ENCODE peak calls at places on chromosomes 2 and 18, in four cellular contexts. O, P, U and V are unnamed samples.

GRCh38 chr2:54516842-54517241 is 60.7 kb downstream of the SPTBN1 start:
- DNase-seq in O (no peak), P (no peak), U (no peak), V (no peak)

GRCh38 chr2:26477911-26478253 is at the start of gene OTOF:
- DNase-seq in O (peak), P (peak), U (no peak), V (peak)

GRCh38 chr2:169768262-169768995 is 30.2 kb upstream of the SSB start:
- DNase-seq in O (peak), P (no peak), U (no peak), V (no peak)

GRCh38 chr2:31415421-31415820 is 879 bp upstream of the XDH start:
- DNase-seq in O (peak), P (no peak), U (no peak), V (no peak)

GRCh38 chr2:145654156-145654555 is 1134.2 kb upstream of the ZEB2 start:
- DNase-seq in O (no peak), P (no peak), U (no peak), V (no peak)

GRCh38 chr2:100959225-100959880 is 42.7 kb upstream of the RPL31 start:
- DNase-seq in O (peak), P (peak), U (no peak), V (no peak)

GRCh38 chr18:59301974-59302373 is 16.5 kb downstream of the CPLX4 start:
- DNase-seq in O (no peak), P (no peak), U (no peak), V (no peak)

GRCh38 chr2:109721626-109722025 is 72.5 kb upstream of the RGPD5 start:
- DNase-seq in O (no peak), P (no peak), U (no peak), V (no peak)

GRCh38 chr18:13539050-13539449 is 187.3 kb downstream of the FAM210A start:
- DNase-seq in O (no peak), P (no peak), U (peak), V (no peak)

GRCh38 chr2:170723446-170723958 is 8.4 kb downstream of the SP5 start:
- DNase-seq in O (no peak), P (no peak), U (no peak), V (peak)

GRCh38 chr18:24270937-24271380 is 126.7 kb downstream of the OSBPL1A start:
- DNase-seq in O (peak), P (peak), U (no peak), V (peak)

GRCh38 chr2:124024491-124025348 is at the start of gene CNTNAP5:
- DNase-seq in O (peak), P (no peak), U (no peak), V (peak)

GRCh38 chr18:12534820-12535219 is 123.1 kb downstream of the SPIRE1 start:
- DNase-seq in O (no peak), P (no peak), U (no peak), V (no peak)

GRCh38 chr2:17578466-17578928 is 38.0 kb downstream of the VSNL1 start:
- DNase-seq in O (no peak), P (no peak), U (no peak), V (no peak)

GRCh38 chr2:117958186-117958585 is 55.7 kb downstream of the CCDC93 start:
- DNase-seq in O (peak), P (peak), U (no peak), V (peak)

GRCh38 chr2:196441527-196441926 is 198.0 kb upstream of the CCDC150 start:
- DNase-seq in O (no peak), P (no peak), U (no peak), V (no peak)

GRCh38 chr18:62634471-62634870 is 80.9 kb upstream of the PHLPP1 start:
- DNase-seq in O (peak), P (no peak), U (no peak), V (no peak)

GRCh38 chr2:27966466-27966865 is 75.9 kb downstream of the BABAM2 start:
- DNase-seq in O (peak), P (no peak), U (no peak), V (peak)

GRCh38 chr2:11556101-11556806 is 22.4 kb downstream of the GREB1 start:
- DNase-seq in O (no peak), P (no peak), U (no peak), V (no peak)

DNA sequence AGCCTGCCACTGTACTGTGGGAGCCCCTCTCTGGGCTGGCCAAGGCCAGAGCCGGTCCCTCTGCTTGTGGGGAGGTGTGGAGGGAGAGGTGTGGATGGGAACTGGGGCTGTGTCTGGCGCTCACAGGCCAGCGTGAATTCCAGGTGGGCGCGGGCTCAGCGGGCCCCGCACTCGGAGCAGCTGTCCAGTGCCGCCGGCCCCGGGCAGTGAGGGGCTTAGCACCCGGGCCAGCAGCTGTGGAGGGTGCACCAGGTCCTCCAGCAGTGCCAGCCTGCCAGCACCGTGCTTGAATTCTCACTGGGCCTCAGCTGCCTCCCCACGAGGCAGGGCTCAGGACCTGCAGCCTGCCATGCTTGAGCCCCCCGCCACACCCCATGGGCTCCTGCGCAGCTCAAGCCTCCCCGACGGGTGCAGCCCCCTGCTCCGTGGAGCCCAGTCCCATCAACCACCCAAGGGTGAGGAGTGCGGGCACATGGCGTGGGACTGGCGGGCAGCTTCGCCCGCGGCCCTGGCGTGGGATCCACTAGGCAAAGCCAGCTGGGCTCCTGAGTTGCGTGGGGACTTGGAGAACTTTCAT is 69.5 kb upstream of the ABCA12 start:
- DNase-seq in O (no peak), P (no peak), U (no peak), V (no peak)
- H3K9ac ChIP-seq in O (no peak), P (no peak), U (no peak), V (no peak)

GRCh38 chr2:96233880-96234316 is 25.3 kb upstream of the STARD7 start:
- DNase-seq in O (no peak), P (no peak), U (no peak), V (no peak)

GRCh38 chr2:96239745-96240264 is 26.0 kb downstream of the TMEM127 start:
- DNase-seq in O (no peak), P (no peak), U (no peak), V (no peak)

GRCh38 chr2:96238266-96238665 is 27.5 kb downstream of the TMEM127 start:
- DNase-seq in O (no peak), P (no peak), U (no peak), V (no peak)

GRCh38 chr2:96239091-96239490 is 26.7 kb downstream of the TMEM127 start:
- DNase-seq in O (no peak), P (no peak), U (no peak), V (no peak)

DNA sequence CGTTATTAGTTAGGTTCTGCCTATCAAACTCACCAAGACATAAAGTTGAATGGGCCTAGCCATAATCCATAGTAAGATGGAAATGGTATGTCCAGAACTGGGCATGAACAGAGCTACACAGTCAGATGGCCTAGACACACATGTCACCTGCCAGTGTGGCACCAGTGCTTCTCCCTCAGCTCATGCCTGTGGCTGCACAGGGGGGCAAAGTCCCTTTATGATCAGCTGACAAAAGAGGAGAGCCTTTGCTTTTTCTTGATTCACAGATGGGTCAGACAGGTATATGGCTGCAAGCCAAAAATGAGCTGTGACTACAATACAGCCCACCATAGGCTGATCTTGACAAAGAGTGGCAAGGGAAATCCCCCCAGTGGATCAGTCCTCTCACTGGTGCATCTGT is 28.3 kb upstream of the STARD7 start:
- DNase-seq in O (no peak), P (no peak), U (no peak), V (no peak)
- H2AFZ ChIP-seq in O (no peak), P (no peak), U (no peak), V (no peak)

GRCh38 chr2:85248741-85249524 is 78.9 kb downstream of the TGOLN2 start:
- DNase-seq in O (peak), P (peak), U (no peak), V (peak)
- H3K9ac ChIP-seq in O (no peak), P (peak), U (no peak), V (no peak)

GRCh38 chr2:20141806-20142205 is 83.1 kb downstream of the SDC1 start:
- DNase-seq in O (no peak), P (no peak), U (no peak), V (no peak)

GRCh38 chr2:20143263-20143662 is 81.7 kb downstream of the SDC1 start:
- DNase-seq in O (peak), P (no peak), U (no peak), V (peak)

GRCh38 chr2:20139828-20140227 is 85.1 kb downstream of the SDC1 start:
- DNase-seq in O (no peak), P (no peak), U (no peak), V (no peak)

GRCh38 chr2:20140321-20141055 is 84.4 kb downstream of the SDC1 start:
- DNase-seq in O (no peak), P (no peak), U (no peak), V (no peak)

DNA sequence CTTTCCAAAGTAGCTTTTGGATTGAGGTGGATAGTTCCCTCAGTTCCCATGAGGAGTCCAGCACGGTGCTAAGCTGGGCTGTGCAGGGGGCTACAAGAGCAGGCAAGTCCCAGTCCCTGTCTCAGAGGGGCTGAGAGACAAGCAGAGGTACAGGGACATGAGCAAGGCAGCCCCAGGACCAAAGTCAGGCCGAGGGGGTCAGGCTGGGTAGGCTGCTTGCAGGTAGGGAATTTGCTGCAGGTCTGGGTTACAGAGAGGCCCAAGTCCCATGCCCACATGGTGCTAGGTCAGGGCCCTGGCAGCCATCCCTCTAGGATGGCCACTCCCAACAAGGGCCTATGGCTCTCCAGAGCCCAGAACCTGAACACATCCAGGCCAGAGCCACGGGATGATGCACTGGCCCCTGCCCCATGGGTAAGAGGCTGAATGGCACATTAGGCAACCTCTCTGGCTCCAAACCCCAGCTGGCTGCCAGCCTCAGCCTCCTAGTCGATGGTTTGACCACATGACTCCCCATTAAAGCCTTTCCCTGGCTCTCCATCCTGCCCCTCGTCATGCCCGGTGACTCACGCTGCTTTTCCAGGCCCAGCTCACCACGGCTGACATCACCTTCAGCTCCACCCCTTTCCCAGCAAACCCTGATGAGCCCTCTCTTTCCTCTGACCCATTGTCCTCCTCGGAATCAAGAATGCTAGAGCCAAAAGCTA is 83.7 kb downstream of the SDC1 start:
- DNase-seq in O (peak), P (peak), U (no peak), V (peak)
- H2AFZ ChIP-seq in O (peak), P (peak), U (no peak), V (peak)

GRCh38 chr2:15983496-15983895 is 43.1 kb downstream of the MYCN start:
- DNase-seq in O (no peak), P (no peak), U (no peak), V (no peak)
- H3K9ac ChIP-seq in O (no peak), P (no peak), U (no peak), V (no peak)

DNA sequence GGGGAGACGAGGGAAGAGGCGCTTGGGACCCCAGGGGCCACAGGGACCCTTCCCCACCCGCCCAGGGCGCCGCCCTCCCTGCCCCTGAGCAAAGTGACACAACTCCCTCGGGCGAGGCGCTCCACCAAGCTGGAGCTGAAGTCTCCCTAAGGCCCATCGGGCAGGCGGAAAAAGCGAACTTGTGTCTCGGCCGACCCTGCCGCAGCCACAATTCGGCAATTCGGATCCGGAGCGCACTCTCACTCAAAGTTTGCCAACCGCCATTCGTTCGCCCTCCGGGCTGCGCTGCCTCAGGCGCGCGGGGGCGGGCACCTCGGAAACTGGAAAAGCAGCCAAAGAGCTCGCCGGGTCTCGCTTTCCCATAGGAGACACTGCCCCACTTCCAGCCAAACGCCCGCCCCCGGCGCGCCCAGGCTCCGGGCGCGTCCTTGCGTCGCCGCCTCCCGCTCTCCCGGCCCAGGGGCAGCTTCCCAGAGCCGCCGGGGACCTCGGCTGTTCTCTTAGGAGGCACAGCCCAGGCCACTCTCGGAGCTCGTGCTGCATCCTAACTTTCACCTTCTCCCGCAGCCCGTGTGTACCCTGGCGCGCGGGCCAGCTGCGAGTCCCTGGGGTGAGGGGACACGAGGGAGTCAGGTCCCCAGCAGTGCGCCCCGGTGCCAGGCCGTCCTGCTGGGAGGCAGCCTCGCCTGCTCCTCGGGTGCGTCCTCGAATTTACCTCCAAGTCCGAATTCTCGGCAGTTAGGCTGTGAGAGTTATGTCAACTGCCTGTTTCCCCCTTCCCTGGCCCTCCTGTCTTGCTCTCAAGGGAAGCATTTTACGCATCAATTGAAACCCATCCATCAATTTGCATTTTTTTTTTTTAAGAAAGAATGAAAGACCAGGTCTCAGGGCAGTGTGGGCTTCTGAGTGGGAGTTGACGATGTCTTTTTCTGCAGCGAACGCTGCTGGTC is 1.4 kb upstream of the KCTD1 start:
- DNase-seq in O (peak), P (peak), U (peak), V (peak)
- H2AFZ ChIP-seq in O (peak), P (peak), U (peak), V (peak)

GRCh38 chr2:121529439-121530209 is 1.1 kb upstream of the RNU4ATAC start:
- DNase-seq in O (peak), P (no peak), U (peak), V (peak)
- H3K9ac ChIP-seq in O (peak), P (peak), U (peak), V (peak)

GRCh38 chr2:159617651-159618050 is 1.3 kb upstream of the BAZ2B start:
- DNase-seq in O (peak), P (peak), U (no peak), V (peak)

GRCh38 chr2:159614534-159615186 is 1.7 kb downstream of the BAZ2B start:
- DNase-seq in O (peak), P (no peak), U (no peak), V (no peak)

GRCh38 chr2:159615187-159615935 is 987 bp downstream of the BAZ2B start:
- DNase-seq in O (peak), P (peak), U (peak), V (peak)

GRCh38 chr2:159617080-159617479 is 732 bp upstream of the BAZ2B start:
- DNase-seq in O (peak), P (peak), U (no peak), V (no peak)

GRCh38 chr2:159615936-159616733 is at the start of gene BAZ2B:
- DNase-seq in O (peak), P (peak), U (no peak), V (peak)
- H2AFZ ChIP-seq in O (peak), P (peak), U (peak), V (peak)